ENCODE peak calls at places on chromosomes 5 and 9, in six cellular contexts. B is foreskin fibroblast; H is CD8-positive, alpha-beta memory T cell; O is fibroblast of mammary gland; A is fibroblast of villous mesenchyme; V is lower leg skin. J is an unnamed sample.

GRCh38 chr5:61802456-61802855 is 470.4 kb downstream of the ZSWIM6 start:
- DNase-seq in O (no peak), A (no peak), B (no peak), V (no peak), H (no peak), J (no peak)

GRCh38 chr5:144487207-144487606 is 316.5 kb downstream of the KCTD16 start:
- DNase-seq in H (no peak), A (no peak), O (no peak), V (no peak), B (no peak), J (no peak)

GRCh38 chr9:78130004-78130403 is 98.4 kb upstream of the GNAQ start:
- DNase-seq in B (no peak), V (no peak), A (no peak), O (peak; percentile 36), H (no peak), J (peak; percentile 43)

GRCh38 chr5:179243333-179243732 is 101.9 kb downstream of the ADAMTS2 start:
- DNase-seq in V (peak; percentile 39), O (peak; percentile 88), A (peak; percentile 88), H (no peak), B (peak; percentile 68), J (peak; percentile 2)

GRCh38 chr5:3512291-3512690 is 83.3 kb upstream of the IRX1 start:
- DNase-seq in A (no peak), B (no peak), H (no peak), V (no peak), O (no peak), J (no peak)

GRCh38 chr9:78406933-78407332 is 110.0 kb downstream of the PSAT1 start:
- DNase-seq in A (no peak), O (no peak), V (no peak), B (no peak), H (no peak), J (no peak)

GRCh38 chr9:123568691-123569342 is 212.8 kb downstream of the CRB2 start:
- DNase-seq in V (peak; percentile 16), B (peak; percentile 36), A (peak; percentile 40), H (no peak), O (peak; percentile 76), J (no peak)

GRCh38 chr9:1219284-1219683 is 169.1 kb downstream of the DMRT2 start:
- DNase-seq in O (peak; percentile 7), V (no peak), B (no peak), A (no peak), H (no peak), J (no peak)

GRCh38 chr5:165334186-165334585 is 1828.8 kb downstream of the MAT2B start:
- DNase-seq in B (peak; percentile 1), H (no peak), V (no peak), A (no peak), O (peak; percentile 64), J (no peak)

GRCh38 chr5:151424892-151425523 is 22.4 kb upstream of the SLC36A1 start:
- DNase-seq in H (no peak), V (no peak), A (no peak), O (no peak), B (no peak), J (no peak)

GRCh38 chr9:78892769-78893168 is 595.8 kb downstream of the PSAT1 start:
- DNase-seq in V (no peak), H (no peak), A (no peak), B (no peak), O (no peak), J (no peak)

GRCh38 chr5:3032513-3032912 is 281.0 kb upstream of the IRX2 start:
- DNase-seq in H (no peak), B (no peak), A (no peak), O (no peak), V (no peak), J (no peak)

GRCh38 chr9:91059713-91060112 is 258.1 kb downstream of the SYK start:
- DNase-seq in O (peak; percentile 47), H (no peak), A (peak; percentile 52), V (peak; percentile 25), B (peak; percentile 71), J (no peak)

GRCh38 chr5:172748341-172748843 is 22.6 kb downstream of the DUSP1 start:
- DNase-seq in O (no peak), A (peak; percentile 83), H (no peak), B (no peak), V (no peak), J (peak; percentile 98)

GRCh38 chr5:119386945-119387344 is 31.1 kb downstream of the TNFAIP8 start:
- DNase-seq in B (no peak), O (peak; percentile 30), H (no peak), A (peak; percentile 38), V (no peak), J (peak; percentile 72)

GRCh38 chr5:17614872-17615605 is 4.8 kb downstream of the TAF11L12 start:
- DNase-seq in H (no peak), B (no peak), A (no peak), O (no peak), V (no peak), J (no peak)

GRCh38 chr5:158039911-158040347 is 181.0 kb upstream of the CLINT1 start:
- DNase-seq in V (no peak), H (no peak), A (no peak), B (no peak), O (no peak), J (no peak)

GRCh38 chr5:59604111-59604510 is 289.4 kb downstream of the PDE4D start:
- DNase-seq in O (no peak), V (no peak), A (no peak), B (no peak), H (no peak), J (no peak)
- H3K4me3 ChIP-seq in O (no peak overlapping the region), V (no peak overlapping the region), A (no peak overlapping the region), B (no peak overlapping the region), H (no peak overlapping the region), J (no peak overlapping the region)

GRCh38 chr5:1108865-1109174 is 3.0 kb downstream of the SLC12A7 start:
- DNase-seq in A (no peak), V (no peak), O (no peak), B (no peak), H (no peak), J (no peak)
- H3K4me3 ChIP-seq in A (no peak overlapping the region), V (no peak overlapping the region), O (no peak overlapping the region), B (no peak overlapping the region), H (no peak overlapping the region), J (no peak overlapping the region)

GRCh38 chr9:14690986-14691730 is 2.1 kb downstream of the ZDHHC21 start:
- DNase-seq in V (no peak), A (no peak), B (no peak), H (no peak), O (no peak), J (no peak)
- H3K4me3 ChIP-seq in V (no peak overlapping the region), A (no peak overlapping the region), B (no peak overlapping the region), H (no peak overlapping the region), O (no peak overlapping the region), J (no peak overlapping the region)

GRCh38 chr5:75611324-75612210 is at the start of gene ANKDD1B:
- DNase-seq in B (peak; percentile 42), A (peak; percentile 69), O (peak; percentile 43), H (no peak), V (no peak), J (peak; percentile 26)

GRCh38 chr5:75608886-75609285 is 2.4 kb upstream of the ANKDD1B start:
- DNase-seq in H (no peak), V (no peak), B (no peak), A (no peak), O (no peak), J (no peak)

GRCh38 chr5:75610201-75610600 is 1.1 kb upstream of the ANKDD1B start:
- DNase-seq in B (no peak), O (no peak), V (no peak), H (no peak), A (no peak), J (no peak)

GRCh38 chr5:75614165-75614564 is 2.9 kb downstream of the ANKDD1B start:
- DNase-seq in O (no peak), V (no peak), A (no peak), B (no peak), H (no peak), J (no peak)

DNA sequence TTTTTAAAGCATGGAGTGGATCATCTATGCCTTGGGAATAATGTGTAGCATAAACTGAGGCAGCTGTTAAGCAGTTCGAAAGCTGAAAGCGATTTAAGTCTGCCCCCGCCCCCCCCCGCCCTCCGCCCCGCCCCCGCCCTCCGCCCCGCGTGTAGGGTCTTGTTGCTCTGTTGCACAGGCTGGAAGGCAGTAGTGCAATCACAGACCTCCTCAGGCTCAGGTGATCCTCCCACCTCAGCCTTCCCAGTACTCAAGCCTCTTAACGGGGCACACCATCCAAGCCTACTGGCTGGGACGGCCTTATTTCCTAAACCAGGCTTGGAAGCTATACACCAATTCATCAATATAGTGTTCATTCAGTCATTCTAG is 942 bp downstream of the ANKDD1B start:
- DNase-seq in A (no peak), O (no peak), V (no peak), B (no peak), H (no peak), J (no peak)
- H3K4me3 ChIP-seq in A (peak overlapping the region; percentile 57), O (peak overlapping the region; percentile 61), V (no peak overlapping the region), B (peak overlapping the region; percentile 57), H (no peak overlapping the region), J (peak overlapping the region; percentile 45)

GRCh38 chr5:141560141-141560540 is 58.7 kb downstream of the DIAPH1 start:
- DNase-seq in O (peak; percentile 19), H (no peak), B (no peak), V (no peak), A (peak; percentile 20), J (no peak)

GRCh38 chr5:141558150-141558549 is 60.6 kb downstream of the DIAPH1 start:
- DNase-seq in B (no peak), A (peak; percentile 31), H (no peak), O (peak; percentile 31), V (no peak), J (no peak)

GRCh38 chr5:141559481-141559880 is 59.3 kb downstream of the DIAPH1 start:
- DNase-seq in B (peak; percentile 33), V (no peak), O (peak; percentile 82), A (peak; percentile 66), H (no peak), J (no peak)

GRCh38 chr5:141557681-141558136 is 61.1 kb downstream of the DIAPH1 start:
- DNase-seq in O (peak; percentile 100), H (peak; percentile 65), V (peak; percentile 86), A (peak; percentile 98), B (peak; percentile 99), J (peak; percentile 81)

DNA sequence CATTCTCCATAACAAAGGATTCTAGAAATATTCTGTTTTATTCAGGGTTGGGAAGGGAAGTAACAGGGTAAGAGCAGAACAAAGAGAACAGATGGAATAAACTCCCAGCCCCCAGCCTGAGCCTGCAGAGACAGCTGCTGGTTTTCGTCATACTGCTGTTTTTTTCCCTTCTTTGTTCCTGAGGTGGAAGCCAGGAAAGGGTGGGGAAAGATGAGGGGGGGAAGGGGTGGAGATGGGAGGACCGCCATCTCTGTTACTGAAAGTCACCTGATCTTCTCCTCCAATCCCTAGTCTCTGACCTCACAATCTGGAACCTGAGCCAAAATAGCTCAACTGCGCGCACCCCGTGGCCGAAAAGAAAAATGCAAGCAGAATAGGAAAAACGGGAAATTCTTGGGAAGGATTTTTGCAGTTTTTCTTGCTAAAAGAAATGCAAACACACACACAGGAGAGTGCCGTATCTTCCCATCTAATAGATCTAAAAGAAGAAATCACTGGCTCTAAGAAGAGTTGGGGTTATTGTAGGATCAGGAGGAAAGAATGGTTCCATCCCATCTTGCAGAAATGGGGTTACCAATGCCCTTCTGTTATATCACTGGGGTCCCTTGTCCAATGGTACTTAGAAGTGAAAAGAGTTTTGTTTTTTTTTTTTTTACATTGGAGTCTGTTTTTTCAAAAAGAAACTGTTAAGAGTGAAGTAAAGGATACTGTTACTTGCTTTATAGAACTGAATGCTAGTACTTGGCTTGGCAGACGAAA is 57.9 kb downstream of the DIAPH1 start:
- DNase-seq in O (peak; percentile 98), H (no peak), V (peak; percentile 93), B (peak; percentile 96), A (peak; percentile 99), J (peak; percentile 87)
- H3K4me3 ChIP-seq in O (no peak overlapping the region), H (no peak overlapping the region), V (no peak overlapping the region), B (peak overlapping the region; percentile 21), A (no peak overlapping the region), J (peak overlapping the region; percentile 15)

J was measured in tibial artery.